ENCODE peak calls at places on chromosomes 3 and 15, in five cellular contexts. B is OCI-LY7, T is brain microvascular endothelial cell, D is left lung, A is cardiac muscle cell. M is an unnamed sample.

GRCh38 chr3:71064976-71065763 is 518.4 kb downstream of the FOXP1 start:
- DNase-seq in B (peak; percentile 55), D (peak; percentile 92), A (peak; percentile 80), T (peak; percentile 31), M (no peak)

GRCh38 chr15:68414591-68414990 is 17.4 kb downstream of the ITGA11 start:
- DNase-seq in T (no peak), D (no peak), B (no peak), A (no peak), M (peak; percentile 16)

GRCh38 chr15:42286445-42287029 is 13.3 kb upstream of the TMEM87A start:
- DNase-seq in D (no peak), T (no peak), A (no peak), B (no peak), M (no peak)

GRCh38 chr3:113832477-113833164 is 6.0 kb upstream of the GRAMD1C start:
- DNase-seq in T (no peak), D (no peak), A (no peak), B (no peak), M (no peak)

GRCh38 chr3:183502782-183503181 is 52.7 kb downstream of the KLHL6 start:
- DNase-seq in A (no peak), B (no peak), D (no peak), T (no peak), M (no peak)

GRCh38 chr3:73504255-73504654 is 120.5 kb downstream of the PDZRN3 start:
- DNase-seq in D (no peak), A (no peak), T (no peak), B (no peak), M (no peak)

GRCh38 chr15:90240856-90241255 is 6.8 kb downstream of the GDPGP1 start:
- DNase-seq in B (no peak), D (no peak), A (no peak), T (no peak), M (no peak)

GRCh38 chr3:159586587-159587202 is 401.9 kb upstream of the IL12A start:
- DNase-seq in B (no peak), A (peak; percentile 52), D (no peak), T (peak; percentile 63), M (no peak)

GRCh38 chr3:128879991-128880390 is 571 bp downstream of the ACAD9 start:
- DNase-seq in A (no peak), B (peak; percentile 25), D (no peak), T (no peak), M (no peak)

GRCh38 chr3:108420926-108421325 is 89.5 kb downstream of the MYH15 start:
- DNase-seq in T (peak; percentile 24), D (no peak), A (no peak), B (no peak), M (no peak)

DNA sequence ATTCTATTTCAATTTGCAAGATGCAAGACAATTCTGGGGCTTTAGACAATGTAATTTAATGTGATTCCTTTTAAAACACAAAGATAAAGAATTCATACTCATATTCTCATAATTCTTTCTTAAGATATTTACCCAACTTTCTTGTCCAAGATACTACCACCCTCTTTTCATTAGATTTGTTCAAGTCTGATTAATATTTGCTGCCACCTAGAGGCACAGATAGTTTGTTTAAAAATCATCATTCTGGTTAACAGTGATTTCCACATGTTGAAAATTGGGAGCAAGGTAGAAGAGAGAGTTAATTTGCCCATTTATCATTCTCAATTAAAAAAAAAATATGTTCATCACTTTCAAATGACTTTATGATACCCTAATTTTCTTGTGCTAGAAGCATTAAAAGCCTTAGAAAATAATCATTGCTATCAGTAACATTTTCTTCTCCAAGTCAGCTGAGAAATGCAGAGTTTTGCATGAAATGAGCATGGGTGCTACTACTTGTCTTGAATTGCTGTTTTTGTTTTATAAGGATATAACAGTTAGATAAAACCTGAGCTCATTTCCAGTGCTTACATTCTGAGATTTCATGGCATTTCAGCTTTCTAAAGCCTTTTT is 11.6 kb downstream of the TAMM41 start:
- DNase-seq in B (peak; percentile 24), D (no peak), A (no peak), T (no peak), M (no peak)
- TF ChIP-seq CTCF in B (peak; percentile 83), D (peak; percentile 42), A (peak; percentile 42), T (peak; percentile 34), M (no peak)

GRCh38 chr15:96463376-96463775 is 132.9 kb downstream of the NR2F2 start:
- DNase-seq in B (no peak), T (no peak), D (no peak), A (no peak), M (no peak)

GRCh38 chr15:96466548-96466947 is 136.0 kb downstream of the NR2F2 start:
- DNase-seq in A (no peak), B (no peak), T (no peak), D (no peak), M (no peak)

GRCh38 chr15:96460106-96460505 is 129.6 kb downstream of the NR2F2 start:
- DNase-seq in A (no peak), D (no peak), B (no peak), T (no peak), M (no peak)

GRCh38 chr15:96457852-96458251 is 127.4 kb downstream of the NR2F2 start:
- DNase-seq in B (no peak), D (no peak), T (no peak), A (no peak), M (no peak)

GRCh38 chr15:96462768-96463167 is 132.3 kb downstream of the NR2F2 start:
- DNase-seq in D (no peak), B (no peak), T (no peak), A (no peak), M (no peak)
- TF ChIP-seq CTCF in D (no peak), B (no peak), T (peak; percentile 33), A (peak; percentile 8), M (no peak)

GRCh38 chr15:33729648-33730047 is 238.6 kb upstream of the CHRM5 start:
- DNase-seq in D (no peak), T (no peak), A (peak; percentile 25), B (peak; percentile 1), M (no peak)
- TF ChIP-seq CTCF in D (no peak), T (peak; percentile 54), A (no peak), B (peak; percentile 65), M (no peak)

DNA sequence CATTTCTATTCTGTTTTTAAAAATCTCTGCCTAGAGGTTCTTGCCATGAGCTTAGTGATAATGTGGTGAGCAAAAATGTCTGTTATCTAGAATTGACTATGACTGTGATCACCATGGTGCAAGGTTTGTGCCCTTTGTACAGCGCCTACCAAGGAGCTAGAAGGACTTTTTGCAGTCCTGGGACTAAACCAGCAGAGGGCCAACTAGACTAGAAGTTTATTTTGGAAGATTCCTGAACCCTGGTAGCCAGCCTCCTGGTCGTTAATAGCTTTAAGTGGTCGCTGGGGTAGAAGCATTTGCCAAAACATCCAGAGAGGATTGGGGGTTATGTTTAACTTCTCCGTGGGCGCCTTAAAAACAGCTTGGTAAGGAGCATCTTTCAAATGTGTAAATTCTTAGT is 7.8 kb downstream of the SCG5 start:
- DNase-seq in A (peak; percentile 45), B (no peak), T (peak; percentile 60), D (no peak), M (no peak)
- TF ChIP-seq CTCF in A (peak; percentile 56), B (peak; percentile 52), T (peak; percentile 77), D (peak; percentile 12), M (no peak)

DNA sequence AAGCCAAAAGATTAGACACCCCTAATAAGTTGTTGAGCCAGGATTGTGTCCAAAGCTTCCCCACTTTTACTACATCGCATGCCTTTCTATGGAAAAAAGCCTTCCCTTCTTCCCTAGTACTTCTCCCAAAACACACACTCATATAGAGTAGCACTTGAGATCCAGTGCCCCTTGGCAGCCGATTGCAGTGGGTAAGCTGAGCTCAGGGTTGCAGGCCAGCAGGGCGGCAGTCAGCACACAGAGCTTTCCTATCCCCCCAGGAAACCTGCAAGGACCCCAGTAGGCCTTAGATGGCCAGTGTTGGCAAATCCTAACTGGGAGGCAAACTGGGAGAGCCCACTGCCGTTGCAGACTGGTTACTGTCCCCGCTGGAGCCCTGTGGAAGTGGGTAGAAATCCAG is 75.7 kb upstream of the C15orf39 start:
- DNase-seq in A (no peak), T (no peak), D (no peak), B (no peak), M (no peak)
- TF ChIP-seq CTCF in A (no peak), T (no peak), D (no peak), B (no peak), M (no peak)

GRCh38 chr3:38117163-38117716 is 19.7 kb downstream of the ACAA1 start:
- DNase-seq in A (no peak), T (no peak), D (peak; percentile 77), B (no peak), M (no peak)

GRCh38 chr3:38119248-38119544 is 17.7 kb downstream of the ACAA1 start:
- DNase-seq in T (no peak), A (no peak), D (no peak), B (no peak), M (peak; percentile 26)

GRCh38 chr3:38118421-38119247 is 18.3 kb downstream of the ACAA1 start:
- DNase-seq in B (no peak), A (no peak), D (no peak), T (no peak), M (peak; percentile 16)

GRCh38 chr3:38116471-38117162 is 20.3 kb downstream of the ACAA1 start:
- DNase-seq in T (no peak), A (no peak), D (no peak), B (no peak), M (no peak)

GRCh38 chr3:38117748-38118420 is 19.0 kb downstream of the ACAA1 start:
- DNase-seq in A (peak; percentile 32), T (peak; percentile 60), D (peak; percentile 84), B (peak; percentile 75), M (peak; percentile 75)
- TF ChIP-seq CTCF in A (peak; percentile 81), T (peak; percentile 92), D (peak; percentile 56), B (peak; percentile 86), M (peak; percentile 71)

DNA sequence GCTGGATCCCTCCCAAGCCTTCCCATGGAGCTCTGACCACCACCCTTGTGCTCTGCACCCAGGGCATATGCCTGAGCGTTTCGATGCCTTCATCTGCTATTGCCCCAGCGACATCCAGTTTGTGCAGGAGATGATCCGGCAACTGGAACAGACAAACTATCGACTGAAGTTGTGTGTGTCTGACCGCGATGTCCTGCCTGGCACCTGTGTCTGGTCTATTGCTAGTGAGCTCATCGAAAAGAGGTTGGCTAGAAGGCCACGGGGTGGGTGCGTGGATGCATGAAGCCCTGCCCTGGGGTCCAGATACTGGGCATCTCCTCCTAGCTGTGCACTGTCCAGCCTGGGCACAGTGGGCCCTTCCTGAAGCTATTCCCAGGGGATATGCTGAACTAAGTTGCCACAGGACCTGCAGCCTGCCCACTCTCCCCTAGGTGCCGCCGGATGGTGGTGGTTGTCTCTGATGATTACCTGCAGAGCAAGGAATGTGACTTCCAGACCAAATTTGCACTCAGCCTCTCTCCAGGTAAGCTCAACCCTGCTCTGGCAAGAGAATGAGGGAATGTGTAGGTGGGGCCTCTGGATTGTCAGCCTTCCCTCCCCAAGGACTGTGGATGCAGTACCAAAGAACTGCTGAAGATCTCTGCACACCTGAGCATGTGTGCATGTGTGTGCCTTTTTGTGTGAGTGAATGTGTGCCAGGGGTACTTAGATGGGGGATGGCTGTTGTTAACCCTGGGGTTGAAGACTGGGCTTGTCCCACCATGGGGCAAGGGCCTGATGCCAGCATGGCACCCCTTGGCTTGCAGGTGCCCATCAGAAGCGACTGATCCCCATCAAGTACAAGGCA is 2.1 kb downstream of the MYD88 start:
- DNase-seq in T (no peak), B (no peak), D (no peak), A (no peak), M (no peak)
- TF ChIP-seq CTCF in T (no peak), B (no peak), D (no peak), A (no peak), M (no peak)

DNA sequence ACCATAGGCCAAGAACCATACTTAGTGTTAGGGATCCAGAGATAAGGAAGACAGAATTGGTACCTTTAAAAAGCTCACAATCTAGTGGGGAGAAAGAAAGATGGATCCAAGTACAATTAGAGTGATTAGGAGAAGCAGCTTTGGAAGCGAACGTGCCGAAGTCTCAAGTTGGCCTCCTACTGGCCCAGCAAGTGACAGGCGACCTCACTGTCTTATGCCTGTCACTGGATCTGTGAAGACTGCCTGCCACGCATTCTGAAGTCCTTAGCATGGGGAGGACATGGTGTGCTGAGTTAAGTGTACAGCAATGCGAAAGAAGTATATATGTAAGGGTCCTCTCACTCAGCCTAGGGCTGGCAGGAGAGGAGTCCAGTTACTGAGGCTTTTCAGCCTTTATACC is 141.0 kb downstream of the GABRB3 start:
- DNase-seq in D (no peak), B (peak; percentile 41), T (no peak), A (no peak), M (no peak)
- TF ChIP-seq CTCF in D (no peak), B (peak; percentile 25), T (no peak), A (no peak), M (no peak)

M was measured in CD14-positive monocyte.